ENCODE peak calls at places on chromosomes 16 and 17, in four cellular contexts. E is GM10248, M is adrenal gland, B is fibroblast of mammary gland. H is an unnamed sample.

GRCh38 chr17:83186226-83186625 is 106.8 kb downstream of the METRNL start:
- DNase-seq in B (no peak), E (no peak), M (no peak), H (no peak)

GRCh38 chr16:1941162-1941923 is 1.7 kb downstream of the MSRB1 start:
- DNase-seq in M (no peak), E (no peak), B (no peak), H (no peak)

GRCh38 chr17:49787932-49788442 is 494 bp upstream of the KAT7 start:
- DNase-seq in M (peak; percentile 30), B (no peak), E (no peak), H (no peak)

GRCh38 chr17:57357392-57357784 is 101.1 kb downstream of the MSI2 start:
- DNase-seq in B (no peak), E (no peak), M (peak; percentile 95), H (peak; percentile 81)

GRCh38 chr17:9079461-9080103 is 58.3 kb downstream of the NTN1 start:
- DNase-seq in E (no peak), M (no peak), B (no peak), H (no peak)

GRCh38 chr17:38554430-38555350 is 51.1 kb downstream of the SRCIN1 start:
- DNase-seq in B (peak; percentile 39), E (no peak), M (peak; percentile 40), H (no peak)

GRCh38 chr17:68942389-68942788 is 12.8 kb downstream of the ABCA8 start:
- DNase-seq in M (no peak), E (no peak), B (no peak), H (no peak)

GRCh38 chr17:31582151-31582907 is 190.9 kb downstream of the RAB11FIP4 start:
- DNase-seq in B (no peak), M (peak; percentile 53), E (peak; percentile 77), H (peak; percentile 79)

GRCh38 chr17:78717431-78717980 is 64.6 kb downstream of the CYTH1 start:
- DNase-seq in E (no peak), M (peak; percentile 58), B (peak; percentile 42), H (no peak)

GRCh38 chr17:47700471-47701449 is 6.8 kb downstream of the TBKBP1 start:
- DNase-seq in E (no peak), M (no peak), B (no peak), H (peak; percentile 32)

GRCh38 chr17:29838961-29839360 is 91.1 kb downstream of the SSH2 start:
- DNase-seq in M (no peak), E (no peak), B (no peak), H (peak; percentile 45)

GRCh38 chr16:79381552-79382042 is 218.9 kb downstream of the MAF start:
- DNase-seq in E (no peak), B (no peak), M (no peak), H (no peak)

GRCh38 chr17:62110923-62111484 is 45.9 kb upstream of the MED13 start:
- DNase-seq in B (peak; percentile 52), E (no peak), M (no peak), H (no peak)

GRCh38 chr16:715448-716249 is 731 bp downstream of the METRN start:
- DNase-seq in B (peak; percentile 20), E (no peak), M (no peak), H (no peak)

GRCh38 chr16:29744541-29745101 is 1.2 kb downstream of the C16orf54 start:
- DNase-seq in M (no peak), E (peak; percentile 24), B (no peak), H (no peak)

GRCh38 chr17:17780941-17781590 is 55.7 kb downstream of the SREBF1 start:
- DNase-seq in B (peak; percentile 49), M (no peak), E (no peak), H (no peak)

GRCh38 chr16:76201385-76201784 is 75.8 kb upstream of the CNTNAP4 start:
- DNase-seq in E (no peak), M (no peak), B (peak; percentile 45), H (no peak)

GRCh38 chr17:51059781-51060180 is 60.9 kb downstream of the SPAG9 start:
- DNase-seq in B (peak; percentile 26), E (no peak), M (no peak), H (no peak)

GRCh38 chr17:31608659-31609254 is 217.3 kb downstream of the RAB11FIP4 start:
- DNase-seq in B (no peak), E (no peak), M (no peak), H (no peak)

GRCh38 chr17:28334666-28335200 is 539 bp downstream of the IFT20 start:
- DNase-seq in B (peak; percentile 56), M (no peak), E (no peak), H (no peak)

GRCh38 chr17:44363613-44364159 is at the start of gene FAM171A2:
- DNase-seq in M (peak; percentile 54), E (peak; percentile 90), B (peak; percentile 35), H (peak; percentile 79)

GRCh38 chr17:27384721-27385120 is 71.5 kb upstream of the KSR1 start:
- DNase-seq in E (no peak), M (no peak), B (peak; percentile 47), H (no peak)

GRCh38 chr16:83626204-83626603 is 181.6 kb upstream of the HSBP1 start:
- DNase-seq in M (no peak), E (no peak), B (no peak), H (no peak)

GRCh38 chr16:90000733-90001427 is 18.4 kb downstream of the DBNDD1 start:
- DNase-seq in B (no peak), M (no peak), E (no peak), H (no peak)

GRCh38 chr17:49843774-49844350 is 4.0 kb downstream of the TAC4 start:
- DNase-seq in M (no peak), B (peak; percentile 16), E (no peak), H (no peak)

GRCh38 chr17:55564077-55564476 is 52.8 kb upstream of the SMIM36 start:
- DNase-seq in E (no peak), B (no peak), M (peak; percentile 36), H (no peak)

GRCh38 chr16:30609002-30609927 is 924 bp downstream of the ZNF689 start:
- DNase-seq in B (no peak), M (peak; percentile 69), E (peak; percentile 56), H (peak; percentile 74)

GRCh38 chr17:38738686-38739085 is 8.5 kb downstream of the CISD3 start:
- DNase-seq in B (no peak), E (no peak), M (no peak), H (no peak)

GRCh38 chr17:27535178-27535928 is 79.1 kb downstream of the KSR1 start:
- DNase-seq in M (no peak), B (no peak), E (no peak), H (no peak)

GRCh38 chr17:45371414-45372324 is 54.8 kb upstream of the MAP3K14 start:
- DNase-seq in B (peak; percentile 92), M (peak; percentile 83), E (no peak), H (peak; percentile 89)

GRCh38 chr17:39400547-39401411 is 647 bp downstream of the FBXL20 start:
- DNase-seq in M (peak; percentile 33), E (no peak), B (no peak), H (peak; percentile 50)

GRCh38 chr16:8867483-8868271 is 1.1 kb downstream of the CARHSP1 start:
- DNase-seq in E (no peak), M (peak; percentile 66), B (no peak), H (no peak)

GRCh38 chr17:8918811-8919210 is 46.7 kb downstream of the PIK3R5 start:
- DNase-seq in B (peak; percentile 47), E (no peak), M (no peak), H (no peak)

GRCh38 chr16:4511441-4512082 is 27.0 kb downstream of the CDIP1 start:
- DNase-seq in M (peak; percentile 60), B (peak; percentile 31), E (no peak), H (no peak)

GRCh38 chr17:27379863-27380533 is 76.2 kb upstream of the KSR1 start:
- DNase-seq in B (no peak), E (no peak), M (peak; percentile 71), H (peak; percentile 77)

GRCh38 chr17:49390548-49391324 is 23.9 kb downstream of the PHB1 start:
- DNase-seq in B (no peak), M (no peak), E (peak; percentile 60), H (peak; percentile 57)

GRCh38 chr17:55668581-55668980 is 54.1 kb downstream of the TMEM100 start:
- DNase-seq in E (no peak), M (no peak), B (no peak), H (no peak)

GRCh38 chr16:25065899-25066298 is 45.6 kb upstream of the LCMT1 start:
- DNase-seq in B (no peak), M (no peak), E (peak; percentile 59), H (no peak)

DNA sequence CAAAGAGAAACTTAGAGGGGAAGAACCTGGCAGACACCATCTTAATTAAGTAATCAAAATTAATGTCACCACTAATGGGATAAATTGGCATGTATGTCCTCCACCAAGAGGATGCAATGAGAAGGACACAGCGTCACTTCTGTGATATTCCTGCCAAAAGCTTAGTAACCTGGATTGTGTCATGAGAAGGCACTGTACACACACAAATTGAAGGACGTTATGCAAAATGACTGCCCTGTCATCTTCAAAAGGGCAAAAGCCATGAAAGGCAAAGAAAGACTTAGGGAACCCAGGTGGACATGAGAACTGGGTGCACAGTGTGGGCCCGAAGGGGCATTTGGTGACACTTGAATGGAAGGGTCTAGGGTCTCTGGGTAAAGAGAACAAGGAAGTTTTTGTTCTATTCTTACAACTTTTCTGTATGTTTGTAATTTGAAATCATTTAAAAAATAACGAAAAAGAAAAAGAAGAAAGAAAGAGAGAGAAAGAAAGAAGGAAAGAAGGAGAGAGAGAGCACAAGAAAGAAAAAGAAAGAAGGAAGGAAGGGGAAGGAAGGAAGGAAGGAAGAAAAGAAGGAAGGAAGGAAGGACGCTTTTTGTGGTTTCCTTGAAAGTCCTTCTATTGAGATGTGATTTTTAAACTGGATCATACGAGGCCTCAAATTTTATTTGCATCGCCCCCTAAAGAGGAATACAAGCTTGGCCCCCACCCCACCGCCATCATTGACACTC is 4.0 kb upstream of the APOH start:
- DNase-seq in B (no peak), E (no peak), M (no peak), H (no peak)
- TF ChIP-seq CTCF in B (no peak), E (no peak), M (no peak), H (no peak)

DNA sequence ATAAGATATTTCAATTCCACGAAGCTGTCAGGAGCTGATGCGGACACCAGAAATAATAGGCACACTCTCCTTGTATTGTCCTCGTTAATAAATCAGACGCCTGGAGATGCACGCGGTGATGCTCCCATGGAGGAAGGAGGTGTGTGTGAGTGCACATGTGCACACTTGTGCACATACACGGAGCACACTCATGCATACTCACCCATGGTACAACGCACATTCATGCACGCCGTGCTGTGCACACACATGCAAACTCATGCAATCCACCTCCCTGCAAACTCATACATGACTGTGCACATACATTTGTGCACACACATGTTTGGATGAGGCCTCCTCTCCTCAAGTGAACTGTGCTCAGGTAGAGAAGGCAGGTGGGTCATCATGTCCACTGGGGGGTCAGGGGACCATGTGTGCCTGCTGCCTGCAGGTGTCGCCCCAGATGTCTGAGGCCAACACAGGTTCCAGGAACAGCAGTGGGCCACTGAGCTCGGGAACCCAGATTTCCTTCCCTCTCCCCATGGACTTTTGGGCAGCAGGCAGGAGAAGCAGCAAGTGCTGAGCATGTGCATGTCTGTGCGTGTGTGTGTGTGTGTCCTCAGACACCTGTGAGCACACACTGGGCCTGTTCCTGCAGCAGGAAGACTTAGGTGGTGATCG is 165.3 kb downstream of the SDK2 start:
- DNase-seq in B (no peak), E (no peak), M (no peak), H (no peak)
- TF ChIP-seq CTCF in B (no peak), E (no peak), M (no peak), H (no peak)

DNA sequence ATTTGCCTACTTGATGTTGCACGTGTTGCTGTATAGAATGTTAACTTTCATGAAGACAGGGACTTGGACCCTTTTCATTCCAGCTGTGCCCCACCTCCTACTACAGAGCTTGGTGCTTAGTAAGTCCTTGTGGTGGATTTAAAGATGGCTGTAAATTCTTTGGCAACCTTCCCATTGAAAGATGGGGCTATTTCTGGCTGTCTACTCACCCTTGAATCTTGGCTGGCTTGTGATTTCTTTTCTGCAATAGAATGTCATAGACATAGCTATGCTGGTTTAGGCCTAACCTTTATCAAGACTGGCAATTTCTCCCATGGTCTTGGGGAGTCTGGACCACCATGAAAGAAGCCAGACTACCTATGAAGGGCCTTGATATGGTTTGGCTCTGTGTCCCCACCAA is 59.0 kb downstream of the ACSM2A start:
- DNase-seq in E (no peak), B (no peak), M (no peak), H (no peak)
- TF ChIP-seq CTCF in E (no peak), B (no peak), M (no peak), H (no peak)

GRCh38 chr16:53901396-53901795 is 197.4 kb downstream of the FTO start:
- DNase-seq in B (no peak), M (no peak), E (no peak), H (no peak)
- TF ChIP-seq CTCF in B (no peak), M (no peak), E (no peak), H (no peak)

H was measured in lower lobe of right lung.